ENCODE peak calls at places on chromosomes 11 and 22, in seven cellular contexts. One of them, this sample, is unnamed.

GRCh38 chr11:16587670-16588069 is 150.8 kb upstream of the C11orf58 start:
- DNase-seq in COLO829: no peak
- DNase-seq in skeletal muscle cell: no peak
- DNase-seq in MCF 10A: no peak
- DNase-seq in fibroblast of the conjunctiva: no peak
- DNase-seq in HEK293T: no peak
- DNase-seq in brain microvascular endothelial cell: no peak
- DNase-seq in this sample: no peak

GRCh38 chr11:93133710-93134109 is 64.1 kb downstream of the SLC36A4 start:
- DNase-seq in COLO829: no peak
- DNase-seq in skeletal muscle cell: peak
- DNase-seq in MCF 10A: no peak
- DNase-seq in fibroblast of the conjunctiva: no peak
- DNase-seq in HEK293T: no peak
- DNase-seq in brain microvascular endothelial cell: peak
- DNase-seq in this sample: peak

GRCh38 chr11:27238811-27239210 is 124.2 kb downstream of the CCDC34 start:
- DNase-seq in COLO829: no peak
- DNase-seq in skeletal muscle cell: no peak
- DNase-seq in MCF 10A: no peak
- DNase-seq in fibroblast of the conjunctiva: no peak
- DNase-seq in HEK293T: no peak
- DNase-seq in brain microvascular endothelial cell: no peak
- DNase-seq in this sample: no peak

GRCh38 chr22:31210830-31211503 is 1.1 kb upstream of the LIMK2 start:
- DNase-seq in COLO829: no peak
- DNase-seq in skeletal muscle cell: no peak
- DNase-seq in MCF 10A: no peak
- DNase-seq in fibroblast of the conjunctiva: no peak
- DNase-seq in HEK293T: no peak
- DNase-seq in brain microvascular endothelial cell: no peak
- DNase-seq in this sample: no peak

GRCh38 chr11:108324587-108324986 is 101.7 kb downstream of the ATM start:
- DNase-seq in COLO829: no peak
- DNase-seq in skeletal muscle cell: peak
- DNase-seq in MCF 10A: no peak
- DNase-seq in fibroblast of the conjunctiva: no peak
- DNase-seq in HEK293T: no peak
- DNase-seq in brain microvascular endothelial cell: no peak
- DNase-seq in this sample: no peak

GRCh38 chr11:44853674-44854073 is 97.0 kb downstream of the TP53I11 start:
- DNase-seq in COLO829: no peak
- DNase-seq in skeletal muscle cell: no peak
- DNase-seq in MCF 10A: no peak
- DNase-seq in fibroblast of the conjunctiva: no peak
- DNase-seq in HEK293T: no peak
- DNase-seq in brain microvascular endothelial cell: no peak
- DNase-seq in this sample: no peak

GRCh38 chr11:8720868-8721739 is 38.5 kb downstream of the RPL27A start:
- DNase-seq in COLO829: no peak
- DNase-seq in skeletal muscle cell: no peak
- DNase-seq in MCF 10A: no peak
- DNase-seq in fibroblast of the conjunctiva: no peak
- DNase-seq in HEK293T: no peak
- DNase-seq in brain microvascular endothelial cell: no peak
- DNase-seq in this sample: no peak

GRCh38 chr11:126981635-126982034 is 18.9 kb downstream of the KIRREL3 start:
- DNase-seq in COLO829: no peak
- DNase-seq in skeletal muscle cell: no peak
- DNase-seq in MCF 10A: no peak
- DNase-seq in fibroblast of the conjunctiva: no peak
- DNase-seq in HEK293T: no peak
- DNase-seq in brain microvascular endothelial cell: no peak
- DNase-seq in this sample: no peak

GRCh38 chr11:214083-214482 is 6.6 kb downstream of the RIC8A start:
- DNase-seq in COLO829: no peak
- DNase-seq in skeletal muscle cell: no peak
- DNase-seq in MCF 10A: no peak
- DNase-seq in fibroblast of the conjunctiva: no peak
- DNase-seq in HEK293T: no peak
- DNase-seq in brain microvascular endothelial cell: no peak
- DNase-seq in this sample: no peak

GRCh38 chr11:104337273-104337672 is 173.3 kb upstream of the PDGFD start:
- DNase-seq in COLO829: peak
- DNase-seq in skeletal muscle cell: no peak
- DNase-seq in MCF 10A: no peak
- DNase-seq in fibroblast of the conjunctiva: no peak
- DNase-seq in HEK293T: no peak
- DNase-seq in brain microvascular endothelial cell: no peak
- DNase-seq in this sample: no peak

GRCh38 chr22:45319319-45319675 is 9.6 kb downstream of the FAM118A start:
- DNase-seq in COLO829: no peak
- DNase-seq in skeletal muscle cell: peak
- DNase-seq in MCF 10A: no peak
- DNase-seq in fibroblast of the conjunctiva: peak
- DNase-seq in HEK293T: peak
- DNase-seq in brain microvascular endothelial cell: peak
- DNase-seq in this sample: no peak

GRCh38 chr11:111765984-111766833 is at the start of gene PPP2R1B:
- DNase-seq in COLO829: peak
- DNase-seq in skeletal muscle cell: no peak
- DNase-seq in MCF 10A: peak
- DNase-seq in fibroblast of the conjunctiva: peak
- DNase-seq in HEK293T: peak
- DNase-seq in brain microvascular endothelial cell: peak
- DNase-seq in this sample: peak

GRCh38 chr11:132451942-132452601 is 1080.2 kb downstream of the OPCML start:
- DNase-seq in COLO829: no peak
- DNase-seq in skeletal muscle cell: no peak
- DNase-seq in MCF 10A: no peak
- DNase-seq in fibroblast of the conjunctiva: no peak
- DNase-seq in HEK293T: no peak
- DNase-seq in brain microvascular endothelial cell: no peak
- DNase-seq in this sample: no peak

GRCh38 chr22:17773606-17774205 is 563 bp downstream of the BID start:
- DNase-seq in COLO829: no peak
- DNase-seq in skeletal muscle cell: no peak
- DNase-seq in MCF 10A: peak
- DNase-seq in fibroblast of the conjunctiva: no peak
- DNase-seq in HEK293T: peak
- DNase-seq in brain microvascular endothelial cell: no peak
- DNase-seq in this sample: no peak

GRCh38 chr11:109960831-109961230 is 132.4 kb upstream of the ZC3H12C start:
- DNase-seq in COLO829: no peak
- DNase-seq in skeletal muscle cell: peak
- DNase-seq in MCF 10A: peak
- DNase-seq in fibroblast of the conjunctiva: peak
- DNase-seq in HEK293T: no peak
- DNase-seq in brain microvascular endothelial cell: peak
- DNase-seq in this sample: peak

GRCh38 chr11:10716543-10717259 is 23.1 kb upstream of the IRAG1 start:
- DNase-seq in COLO829: no peak
- DNase-seq in skeletal muscle cell: no peak
- DNase-seq in MCF 10A: no peak
- DNase-seq in fibroblast of the conjunctiva: no peak
- DNase-seq in HEK293T: no peak
- DNase-seq in brain microvascular endothelial cell: no peak
- DNase-seq in this sample: no peak

GRCh38 chr22:37242395-37242918 is 1.6 kb downstream of the RAC2 start:
- DNase-seq in COLO829: peak
- DNase-seq in skeletal muscle cell: no peak
- DNase-seq in MCF 10A: peak
- DNase-seq in fibroblast of the conjunctiva: no peak
- DNase-seq in HEK293T: no peak
- DNase-seq in brain microvascular endothelial cell: peak
- DNase-seq in this sample: no peak

GRCh38 chr22:21942407-21942895 is 10.2 kb downstream of the PPM1F start:
- DNase-seq in COLO829: peak
- DNase-seq in skeletal muscle cell: peak
- DNase-seq in MCF 10A: peak
- DNase-seq in fibroblast of the conjunctiva: peak
- DNase-seq in HEK293T: no peak
- DNase-seq in brain microvascular endothelial cell: peak
- DNase-seq in this sample: peak

GRCh38 chr22:37675930-37676571 is 615 bp downstream of the LGALS1 start:
- DNase-seq in COLO829: no peak
- DNase-seq in skeletal muscle cell: no peak
- DNase-seq in MCF 10A: peak
- DNase-seq in fibroblast of the conjunctiva: no peak
- DNase-seq in HEK293T: no peak
- DNase-seq in brain microvascular endothelial cell: no peak
- DNase-seq in this sample: peak

GRCh38 chr11:120272303-120272702 is 32.4 kb downstream of the POU2F3 start:
- DNase-seq in COLO829: peak
- DNase-seq in skeletal muscle cell: peak
- DNase-seq in MCF 10A: peak
- DNase-seq in fibroblast of the conjunctiva: no peak
- DNase-seq in HEK293T: no peak
- DNase-seq in brain microvascular endothelial cell: peak
- DNase-seq in this sample: peak

GRCh38 chr22:19035474-19036228 is 86.6 kb downstream of the DGCR2 start:
- DNase-seq in COLO829: no peak
- DNase-seq in skeletal muscle cell: no peak
- DNase-seq in MCF 10A: no peak
- DNase-seq in fibroblast of the conjunctiva: no peak
- DNase-seq in HEK293T: no peak
- DNase-seq in brain microvascular endothelial cell: no peak
- DNase-seq in this sample: no peak

GRCh38 chr11:26946209-26946828 is 47.6 kb upstream of the FIBIN start:
- DNase-seq in COLO829: no peak
- DNase-seq in skeletal muscle cell: peak
- DNase-seq in MCF 10A: peak
- DNase-seq in fibroblast of the conjunctiva: no peak
- DNase-seq in HEK293T: no peak
- DNase-seq in brain microvascular endothelial cell: peak
- DNase-seq in this sample: peak

GRCh38 chr11:63882555-63883242 is 34.3 kb downstream of the RCOR2 start:
- DNase-seq in COLO829: no peak
- DNase-seq in skeletal muscle cell: no peak
- DNase-seq in MCF 10A: no peak
- DNase-seq in fibroblast of the conjunctiva: no peak
- DNase-seq in HEK293T: no peak
- DNase-seq in brain microvascular endothelial cell: no peak
- DNase-seq in this sample: peak

GRCh38 chr11:69541501-69542313 is 60.2 kb downstream of the LINC01488 start:
- DNase-seq in COLO829: no peak
- DNase-seq in skeletal muscle cell: no peak
- DNase-seq in MCF 10A: peak
- DNase-seq in fibroblast of the conjunctiva: no peak
- DNase-seq in HEK293T: no peak
- DNase-seq in brain microvascular endothelial cell: no peak
- DNase-seq in this sample: peak

GRCh38 chr11:105469931-105470330 is 139.9 kb upstream of the GRIA4 start:
- DNase-seq in COLO829: no peak
- DNase-seq in skeletal muscle cell: no peak
- DNase-seq in MCF 10A: no peak
- DNase-seq in fibroblast of the conjunctiva: no peak
- DNase-seq in HEK293T: no peak
- DNase-seq in brain microvascular endothelial cell: no peak
- DNase-seq in this sample: no peak

This sample was measured in renal cortical epithelial cell.